ENCODE peak calls at places on chromosomes 13 and 19, in four cellular contexts. A is K562, X is HepG2, Q is H1. B is an unnamed sample.

GRCh38 chr19:20167020-20167644 is at the start of gene ZNF486:
- DNase-seq in A (peak), X (peak), Q (peak), B (peak)

GRCh38 chr13:44768233-44768632 is 192.1 kb upstream of the TSC22D1 start:
- DNase-seq in X (no peak), A (no peak), Q (no peak), B (peak)

GRCh38 chr19:11204076-11204602 is 6.8 kb upstream of the KANK2 start:
- DNase-seq in A (no peak), X (no peak), Q (no peak), B (no peak)

GRCh38 chr13:33138441-33138840 is 122.2 kb downstream of the KL start:
- DNase-seq in Q (no peak), X (no peak), A (no peak), B (no peak)

GRCh38 chr13:113538689-113539058 is 45.9 kb upstream of the TFDP1 start:
- DNase-seq in X (no peak), A (no peak), Q (no peak), B (no peak)

GRCh38 chr13:85724554-85725432 is 74.4 kb downstream of the SLITRK6 start:
- DNase-seq in A (no peak), Q (no peak), X (no peak), B (no peak)

GRCh38 chr13:100707818-100708740 is 33.5 kb upstream of the TMTC4 start:
- DNase-seq in Q (no peak), A (no peak), X (no peak), B (no peak)

GRCh38 chr19:43781630-43782310 is 997 bp upstream of the KCNN4 start:
- DNase-seq in Q (no peak), A (no peak), X (no peak), B (no peak)

GRCh38 chr13:28568286-28568685 is 73.4 kb upstream of the FLT1 start:
- DNase-seq in X (no peak), A (peak), Q (no peak), B (no peak)

GRCh38 chr19:6697291-6697690 is 23.2 kb downstream of the C3 start:
- DNase-seq in A (no peak), Q (no peak), X (no peak), B (no peak)

GRCh38 chr13:37361608-37362007 is 237.0 kb downstream of the POSTN start:
- DNase-seq in Q (no peak), A (no peak), X (no peak), B (no peak)

GRCh38 chr19:1288528-1289394 is 3.1 kb downstream of the EFNA2 start:
- DNase-seq in A (no peak), Q (no peak), X (no peak), B (no peak)

GRCh38 chr13:81677857-81678256 is 1336.9 kb upstream of the SPRY2 start:
- DNase-seq in X (no peak), A (no peak), Q (no peak), B (no peak)

GRCh38 chr19:6935618-6936017 is 48.2 kb downstream of the ADGRE1 start:
- DNase-seq in X (no peak), Q (no peak), A (no peak), B (no peak)

GRCh38 chr13:54705738-54706137 is 1677.1 kb downstream of the OLFM4 start:
- DNase-seq in A (no peak), X (no peak), Q (no peak), B (no peak)

GRCh38 chr13:28355822-28356371 is 139.0 kb downstream of the FLT1 start:
- DNase-seq in X (no peak), A (no peak), Q (no peak), B (no peak)

GRCh38 chr13:20711301-20712044 is 8.0 kb downstream of the IL17D start:
- DNase-seq in X (no peak), Q (no peak), A (peak), B (no peak)

GRCh38 chr19:11530432-11530831 is 1.5 kb upstream of the ECSIT start:
- DNase-seq in Q (peak), A (peak), X (peak), B (no peak)

GRCh38 chr19:35973487-35973886 is 21.5 kb upstream of the SDHAF1 start:
- DNase-seq in Q (no peak), X (no peak), A (no peak), B (no peak)

GRCh38 chr19:32363175-32363574 is 17.8 kb downstream of the ZNF507 start:
- DNase-seq in A (no peak), X (peak), Q (no peak), B (no peak)

GRCh38 chr13:108342369-108343289 is 73.1 kb downstream of the TNFSF13B start:
- DNase-seq in X (peak), A (no peak), Q (no peak), B (no peak)

GRCh38 chr13:113616991-113617749 is 32.6 kb downstream of the TFDP1 start:
- DNase-seq in A (no peak), Q (peak), X (no peak), B (no peak)

GRCh38 chr13:21242236-21242635 is 65.8 kb downstream of the MRPL57 start:
- DNase-seq in X (peak), A (no peak), Q (peak), B (no peak)

GRCh38 chr19:55688422-55689218 is 13.6 kb downstream of the EPN1 start:
- DNase-seq in X (no peak), Q (no peak), A (peak), B (no peak)

GRCh38 chr13:98997738-98998641 is 20.1 kb upstream of the DOCK9 start:
- DNase-seq in A (no peak), Q (no peak), X (no peak), B (no peak)

GRCh38 chr13:114161644-114162532 is 17.2 kb upstream of the CFAP97D2 start:
- DNase-seq in A (no peak), Q (no peak), X (peak), B (no peak)

GRCh38 chr19:52022193-52022592 is 6.0 kb downstream of the ZNF614 start:
- DNase-seq in Q (no peak), X (no peak), A (no peak), B (no peak)

GRCh38 chr19:42441047-42441440 is 1.7 kb downstream of the CXCL17 start:
- DNase-seq in A (no peak), Q (no peak), X (peak), B (no peak)

GRCh38 chr13:73908809-73909208 is 225.4 kb downstream of the KLF12 start:
- DNase-seq in A (no peak), Q (no peak), X (no peak), B (no peak)

GRCh38 chr13:98272549-98272948 is 95.5 kb upstream of the RNF113B start:
- DNase-seq in X (no peak), Q (no peak), A (no peak), B (no peak)

GRCh38 chr19:54011507-54012211 is 20.2 kb downstream of the CACNG6 start:
- DNase-seq in X (no peak), A (no peak), Q (no peak), B (no peak)

GRCh38 chr19:45792482-45793177 is at the start of gene DMWD:
- DNase-seq in X (peak), Q (peak), A (peak), B (peak)

GRCh38 chr13:70829748-70830147 is 721.5 kb upstream of the KLHL1 start:
- DNase-seq in X (no peak), Q (no peak), A (no peak), B (no peak)

GRCh38 chr13:86907116-86907515 is 764.1 kb upstream of the SLITRK5 start:
- DNase-seq in A (no peak), X (no peak), Q (no peak), B (no peak)

GRCh38 chr13:96880419-96880818 is 113.9 kb downstream of the OXGR1 start:
- DNase-seq in A (no peak), Q (no peak), X (no peak), B (no peak)

GRCh38 chr13:83117046-83117445 is 765.2 kb downstream of the SLITRK1 start:
- DNase-seq in A (no peak), X (no peak), Q (no peak), B (no peak)

GRCh38 chr13:37869506-37869755 is 141 bp downstream of the TRPC4 start:
- DNase-seq in X (no peak), Q (no peak), A (no peak), B (no peak)

GRCh38 chr19:46919324-46919723 is 58.5 kb downstream of the ARHGAP35 start:
- DNase-seq in A (no peak), Q (no peak), X (no peak), B (no peak)

GRCh38 chr19:45391346-45391745 is 13.5 kb downstream of the PPP1R13L start:
- DNase-seq in A (peak), X (peak), Q (no peak), B (no peak)

GRCh38 chr13:30972888-30973377 is 40.5 kb downstream of the TEX26 start:
- DNase-seq in A (no peak), X (no peak), Q (no peak), B (no peak)
- TF ChIP-seq TAF1 in A (no peak), X (no peak), Q (no peak), B (no peak)

DNA sequence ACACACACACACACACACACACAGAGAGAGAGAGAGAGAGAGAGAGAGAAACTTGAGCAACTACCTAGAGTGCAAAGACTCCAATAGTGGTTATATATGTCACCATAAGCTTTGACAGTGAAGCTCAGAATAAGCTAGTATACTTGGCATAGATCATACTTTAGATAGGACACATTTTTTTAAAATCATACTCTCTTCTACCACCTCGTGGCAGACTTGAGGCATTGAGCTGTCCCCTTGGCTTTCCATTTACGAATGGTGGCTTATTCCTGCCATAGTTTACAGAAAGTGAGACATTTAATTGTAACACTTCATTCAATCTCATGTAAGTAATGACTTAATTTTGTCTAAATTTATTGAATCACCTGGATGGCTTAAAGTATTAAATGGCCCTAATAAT is 108.2 kb downstream of the EDNRB start:
- DNase-seq in X (no peak), Q (no peak), A (no peak), B (peak)
- TF ChIP-seq TAF1 in X (no peak), Q (no peak), A (no peak), B (no peak)

GRCh38 chr13:95275322-95276118 is 25.7 kb downstream of the ABCC4 start:
- DNase-seq in Q (no peak), X (peak), A (no peak), B (no peak)

GRCh38 chr13:95264225-95264624 is 37.0 kb downstream of the ABCC4 start:
- DNase-seq in Q (no peak), A (no peak), X (no peak), B (no peak)

GRCh38 chr13:95267662-95268369 is 33.4 kb downstream of the ABCC4 start:
- DNase-seq in Q (no peak), X (peak), A (no peak), B (no peak)

DNA sequence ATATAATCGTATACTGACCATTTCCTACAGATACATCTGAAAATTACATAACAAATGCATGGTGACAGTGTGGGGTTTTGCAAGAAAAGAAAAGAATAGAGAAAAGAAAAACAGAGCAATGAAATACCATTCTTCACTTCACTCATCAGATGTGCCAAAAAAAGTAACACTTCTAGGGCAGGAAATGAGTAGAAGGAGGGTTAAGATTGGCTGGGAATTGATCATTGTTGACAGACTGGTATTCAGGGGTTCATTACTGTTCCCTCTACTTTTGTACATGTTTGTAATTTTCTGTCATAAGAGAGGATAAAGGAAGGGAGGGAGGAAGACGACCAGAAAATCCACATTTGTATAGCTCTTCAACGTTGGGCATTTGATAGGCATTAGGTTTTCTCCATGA is 31.5 kb downstream of the ABCC4 start:
- DNase-seq in Q (no peak), A (no peak), X (no peak), B (no peak)
- TF ChIP-seq TAF1 in Q (no peak), A (no peak), X (no peak), B (no peak)

DNA sequence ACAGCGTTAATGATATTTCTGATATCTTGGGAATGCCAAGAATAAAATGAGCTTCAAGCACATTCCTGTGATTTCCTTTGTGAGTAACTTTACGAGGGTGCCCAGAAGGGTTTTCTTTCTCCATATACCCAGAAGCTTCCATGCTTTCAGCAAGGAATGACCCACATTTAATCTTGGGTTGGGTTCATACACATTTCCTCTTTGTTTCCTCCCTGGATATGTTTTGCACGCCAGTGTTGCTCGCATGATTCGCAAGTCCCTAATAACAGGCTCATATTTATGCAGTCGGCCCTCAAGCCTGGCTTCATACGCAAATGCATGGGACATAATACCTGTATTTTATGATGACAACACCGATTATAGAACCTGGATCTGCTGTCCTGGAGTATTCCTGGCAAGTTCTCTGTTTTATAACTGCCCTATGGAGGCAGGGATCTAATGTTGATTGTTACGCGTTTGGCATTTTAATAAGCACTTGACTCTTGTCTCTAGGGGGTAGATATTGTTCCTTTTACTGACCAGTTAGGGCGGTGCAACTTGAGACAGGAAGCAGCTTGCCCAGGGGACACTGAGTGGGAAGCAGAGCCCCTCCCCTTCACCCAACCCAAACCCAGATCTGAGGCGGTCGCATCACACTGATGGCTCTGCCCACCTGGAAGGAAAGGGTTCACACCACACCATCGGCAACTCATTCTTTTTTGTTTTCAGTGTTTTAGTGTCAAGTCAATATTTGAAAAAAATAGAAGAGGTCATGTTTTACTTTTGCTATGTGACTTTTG is 220.4 kb upstream of the SOX1 start:
- DNase-seq in Q (peak), X (no peak), A (no peak), B (no peak)
- TF ChIP-seq TAF1 in Q (no peak), X (no peak), A (no peak), B (no peak)

DNA sequence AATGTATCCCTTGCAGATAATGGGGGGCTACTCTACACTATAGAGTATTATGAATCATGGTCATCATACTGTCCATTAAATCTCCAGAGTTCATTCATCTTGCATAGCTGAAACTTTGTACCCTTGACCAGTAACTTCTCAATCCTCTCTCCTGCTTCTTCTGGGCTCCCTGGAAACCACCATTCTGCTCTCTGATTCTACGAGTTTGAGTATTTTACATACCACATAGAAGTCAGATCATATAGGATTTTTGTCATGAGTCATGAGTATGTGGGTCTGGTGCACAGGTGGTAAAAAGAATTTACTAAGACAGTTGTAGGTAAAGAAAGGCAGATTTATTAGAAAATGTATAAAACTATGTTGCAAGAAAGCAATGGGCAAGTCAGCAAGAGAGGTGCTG is 41.9 kb downstream of the WTIP start:
- DNase-seq in X (no peak), Q (no peak), A (no peak), B (no peak)
- TF ChIP-seq TAF1 in X (no peak), Q (no peak), A (no peak), B (no peak)

DNA sequence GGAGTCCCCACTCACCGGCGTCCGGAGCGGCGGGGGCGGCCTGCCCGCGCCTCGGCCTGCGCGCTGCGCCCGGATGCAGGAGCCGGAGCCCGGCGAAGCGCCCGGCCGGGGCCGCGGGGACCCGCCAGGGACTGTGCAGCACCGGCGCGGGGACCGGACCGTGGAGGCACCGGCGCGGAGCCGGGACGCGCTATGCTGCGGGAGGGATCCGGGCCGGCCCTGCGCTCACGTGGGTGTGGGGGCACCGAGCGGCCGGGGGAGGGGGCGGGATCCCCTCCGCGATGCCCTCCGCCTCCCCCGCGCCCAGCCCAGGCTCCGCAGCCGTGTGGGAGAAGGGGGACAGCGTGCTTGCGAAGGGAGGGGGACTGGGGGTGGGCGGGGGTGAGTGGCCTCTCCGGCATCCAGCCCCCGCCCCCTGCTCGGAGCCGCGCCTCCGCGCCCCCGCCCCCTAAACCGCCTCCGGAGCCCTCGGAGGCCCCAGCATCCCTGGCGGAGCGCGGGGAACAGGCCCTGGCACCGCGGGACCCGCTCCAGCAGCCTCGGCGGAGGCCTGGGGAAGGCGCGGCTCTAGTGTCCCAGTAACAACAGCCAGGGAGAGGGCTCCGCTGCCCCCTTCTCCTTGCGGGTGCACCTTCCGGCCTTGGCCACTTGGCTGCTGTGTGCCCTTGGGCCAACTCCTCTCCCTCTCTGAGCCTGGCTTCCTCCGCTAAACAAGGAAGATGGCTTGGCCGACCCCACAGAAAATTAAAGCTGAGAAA is at the start of gene SLC1A6:
- DNase-seq in Q (no peak), X (no peak), A (no peak), B (no peak)
- TF ChIP-seq TAF1 in Q (no peak), X (no peak), A (no peak), B (no peak)

DNA sequence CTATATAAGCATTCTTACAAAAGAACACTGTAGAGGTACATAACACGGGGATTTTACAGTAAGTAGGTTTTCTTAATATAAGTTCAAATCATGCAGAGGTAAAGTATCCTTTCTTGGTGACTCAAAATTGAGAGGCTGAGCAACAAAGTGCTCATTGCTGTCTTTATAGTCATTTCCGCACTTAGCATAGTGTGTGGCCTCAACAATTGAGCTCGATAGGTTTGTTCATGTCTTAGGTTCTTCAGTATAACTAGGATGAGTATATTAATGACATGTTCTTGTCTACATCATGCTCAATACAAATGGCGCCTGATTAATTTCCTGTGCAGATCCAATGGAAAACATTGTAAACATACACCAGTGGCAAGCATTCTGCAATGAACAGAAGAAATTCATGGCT is 1.4 kb downstream of the WDFY2 start:
- DNase-seq in Q (no peak), X (no peak), A (no peak), B (no peak)
- TF ChIP-seq TAF1 in Q (no peak), X (no peak), A (no peak), B (no peak)

B was measured in GM12891.